ENCODE peak calls at places on chromosome 13, in six cellular contexts. One of them, this sample, is unnamed.

GRCh38 chr13:44243198-44243852 is 130.3 kb upstream of the SERP2 start:
- DNase-seq in right cardiac atrium: no peak
- DNase-seq in dermis microvascular lymphatic vessel endothelial cell: peak
- DNase-seq in GM06990: peak
- DNase-seq in cardiac fibroblast: peak
- DNase-seq in AG09319: no peak
- DNase-seq in this sample: no peak

GRCh38 chr13:48571121-48571901 is 38.4 kb upstream of the RCBTB2 start:
- DNase-seq in right cardiac atrium: no peak
- DNase-seq in dermis microvascular lymphatic vessel endothelial cell: peak
- DNase-seq in GM06990: no peak
- DNase-seq in cardiac fibroblast: peak
- DNase-seq in AG09319: peak
- DNase-seq in this sample: peak

GRCh38 chr13:32904271-32904670 is 112.0 kb upstream of the KL start:
- DNase-seq in right cardiac atrium: no peak
- DNase-seq in dermis microvascular lymphatic vessel endothelial cell: no peak
- DNase-seq in GM06990: no peak
- DNase-seq in cardiac fibroblast: no peak
- DNase-seq in AG09319: no peak
- DNase-seq in this sample: no peak

GRCh38 chr13:24215732-24216131 is 55.2 kb downstream of the SPATA13 start:
- DNase-seq in right cardiac atrium: peak
- DNase-seq in dermis microvascular lymphatic vessel endothelial cell: peak
- DNase-seq in GM06990: no peak
- DNase-seq in cardiac fibroblast: peak
- DNase-seq in AG09319: no peak
- DNase-seq in this sample: peak

GRCh38 chr13:36530050-36530789 is 97.9 kb downstream of the CCNA1 start:
- DNase-seq in right cardiac atrium: no peak
- DNase-seq in dermis microvascular lymphatic vessel endothelial cell: peak
- DNase-seq in GM06990: no peak
- DNase-seq in cardiac fibroblast: peak
- DNase-seq in AG09319: no peak
- DNase-seq in this sample: no peak

GRCh38 chr13:47087841-47088240 is 191.0 kb upstream of the HTR2A start:
- DNase-seq in right cardiac atrium: no peak
- DNase-seq in dermis microvascular lymphatic vessel endothelial cell: no peak
- DNase-seq in GM06990: no peak
- DNase-seq in cardiac fibroblast: peak
- DNase-seq in AG09319: no peak
- DNase-seq in this sample: peak

GRCh38 chr13:92547256-92547655 is 679.4 kb upstream of the GPC6 start:
- DNase-seq in right cardiac atrium: no peak
- DNase-seq in dermis microvascular lymphatic vessel endothelial cell: no peak
- DNase-seq in GM06990: no peak
- DNase-seq in cardiac fibroblast: peak
- DNase-seq in AG09319: no peak
- DNase-seq in this sample: no peak

GRCh38 chr13:25466880-25467279 is 95.1 kb downstream of the ATP8A2 start:
- DNase-seq in right cardiac atrium: no peak
- DNase-seq in dermis microvascular lymphatic vessel endothelial cell: no peak
- DNase-seq in GM06990: no peak
- DNase-seq in cardiac fibroblast: no peak
- DNase-seq in AG09319: no peak
- DNase-seq in this sample: no peak

GRCh38 chr13:25494708-25495411 is 123.1 kb downstream of the ATP8A2 start:
- DNase-seq in right cardiac atrium: no peak
- DNase-seq in dermis microvascular lymphatic vessel endothelial cell: no peak
- DNase-seq in GM06990: no peak
- DNase-seq in cardiac fibroblast: no peak
- DNase-seq in AG09319: no peak
- DNase-seq in this sample: no peak

GRCh38 chr13:31067416-31068118 is 94.1 kb downstream of the HSPH1 start:
- DNase-seq in right cardiac atrium: no peak
- DNase-seq in dermis microvascular lymphatic vessel endothelial cell: no peak
- DNase-seq in GM06990: no peak
- DNase-seq in cardiac fibroblast: peak
- DNase-seq in AG09319: no peak
- DNase-seq in this sample: no peak

GRCh38 chr13:111145071-111145470 is 30.0 kb downstream of the ARHGEF7 start:
- DNase-seq in right cardiac atrium: no peak
- DNase-seq in dermis microvascular lymphatic vessel endothelial cell: no peak
- DNase-seq in GM06990: no peak
- DNase-seq in cardiac fibroblast: no peak
- DNase-seq in AG09319: no peak
- DNase-seq in this sample: no peak

GRCh38 chr13:112953591-112954487 is 15.2 kb upstream of the MCF2L start:
- DNase-seq in right cardiac atrium: no peak
- DNase-seq in dermis microvascular lymphatic vessel endothelial cell: no peak
- DNase-seq in GM06990: no peak
- DNase-seq in cardiac fibroblast: no peak
- DNase-seq in AG09319: no peak
- DNase-seq in this sample: no peak

GRCh38 chr13:51729853-51730553 is 74.0 kb downstream of the DHRS12 start:
- DNase-seq in right cardiac atrium: peak
- DNase-seq in dermis microvascular lymphatic vessel endothelial cell: peak
- DNase-seq in GM06990: no peak
- DNase-seq in cardiac fibroblast: peak
- DNase-seq in AG09319: no peak
- DNase-seq in this sample: peak

GRCh38 chr13:79522583-79522982 is 41.6 kb downstream of the NDFIP2 start:
- DNase-seq in right cardiac atrium: no peak
- DNase-seq in dermis microvascular lymphatic vessel endothelial cell: peak
- DNase-seq in GM06990: peak
- DNase-seq in cardiac fibroblast: peak
- DNase-seq in AG09319: no peak
- DNase-seq in this sample: no peak

GRCh38 chr13:112055032-112055416 is 11.9 kb upstream of the SOX1 start:
- DNase-seq in right cardiac atrium: no peak
- DNase-seq in dermis microvascular lymphatic vessel endothelial cell: no peak
- DNase-seq in GM06990: no peak
- DNase-seq in cardiac fibroblast: no peak
- DNase-seq in AG09319: no peak
- DNase-seq in this sample: no peak

GRCh38 chr13:47588676-47589075 is 412.4 kb downstream of the SUCLA2 start:
- DNase-seq in right cardiac atrium: no peak
- DNase-seq in dermis microvascular lymphatic vessel endothelial cell: no peak
- DNase-seq in GM06990: no peak
- DNase-seq in cardiac fibroblast: no peak
- DNase-seq in AG09319: no peak
- DNase-seq in this sample: no peak

GRCh38 chr13:110215606-110216005 is 91.4 kb downstream of the COL4A1 start:
- DNase-seq in right cardiac atrium: no peak
- DNase-seq in dermis microvascular lymphatic vessel endothelial cell: no peak
- DNase-seq in GM06990: no peak
- DNase-seq in cardiac fibroblast: no peak
- DNase-seq in AG09319: no peak
- DNase-seq in this sample: no peak

GRCh38 chr13:65293530-65294198 is 1936.5 kb downstream of the PCDH9 start:
- DNase-seq in right cardiac atrium: no peak
- DNase-seq in dermis microvascular lymphatic vessel endothelial cell: no peak
- DNase-seq in GM06990: no peak
- DNase-seq in cardiac fibroblast: no peak
- DNase-seq in AG09319: no peak
- DNase-seq in this sample: no peak